ENCODE peak calls at places on chromosomes 6 and 20, in seven cellular contexts. F, C, G, T, X, L and P are unnamed samples.

GRCh38 chr6:45535933-45536332 is 158.2 kb upstream of the SUPT3H start:
- DNase-seq in G (no peak), F (no peak), T (no peak), X (no peak), C (no peak), L (no peak), P (no peak)

GRCh38 chr6:6351626-6352025 is 31.2 kb upstream of the F13A1 start:
- DNase-seq in F (no peak), G (no peak), T (no peak), C (no peak), X (no peak), L (no peak), P (peak)

GRCh38 chr6:150600302-150601017 is 775 bp downstream of the PLEKHG1 start:
- DNase-seq in C (peak), T (peak), L (peak), G (peak), X (no peak), F (peak), P (peak)

GRCh38 chr20:24109008-24109407 is 120.4 kb upstream of the GGTLC1 start:
- DNase-seq in X (no peak), F (no peak), G (no peak), T (no peak), L (no peak), C (no peak), P (peak)

GRCh38 chr6:141212296-141212695 is 920.4 kb upstream of the GJE1 start:
- DNase-seq in F (no peak), G (no peak), C (no peak), X (no peak), T (no peak), L (no peak), P (peak)

GRCh38 chr6:11025911-11026635 is 18.0 kb downstream of the ELOVL2 start:
- DNase-seq in L (no peak), F (no peak), C (no peak), G (no peak), T (peak), X (no peak), P (no peak)

GRCh38 chr20:13868331-13868730 is 83.5 kb downstream of the NDUFAF5 start:
- DNase-seq in T (no peak), C (no peak), G (no peak), F (no peak), X (peak), L (no peak), P (peak)

GRCh38 chr6:99151634-99152344 is 197.7 kb downstream of the FAXC start:
- DNase-seq in C (no peak), X (no peak), T (peak), G (peak), F (peak), L (no peak), P (peak)

GRCh38 chr6:125195526-125195925 is 42.0 kb downstream of the TPD52L1 start:
- DNase-seq in T (no peak), L (no peak), G (no peak), C (no peak), F (no peak), X (no peak), P (no peak)

GRCh38 chr6:1756472-1757129 is 146.9 kb downstream of the FOXC1 start:
- DNase-seq in F (no peak), X (no peak), G (peak), T (no peak), C (no peak), L (no peak), P (no peak)

GRCh38 chr6:37125779-37126553 is 44.0 kb upstream of the PIM1 start:
- DNase-seq in T (peak), X (no peak), G (no peak), C (no peak), L (no peak), F (no peak), P (no peak)

GRCh38 chr6:160042788-160043301 is 74.0 kb downstream of the IGF2R start:
- DNase-seq in G (no peak), L (no peak), T (no peak), X (peak), C (no peak), F (no peak), P (peak)

GRCh38 chr6:72212686-72213085 is 326.3 kb downstream of the RIMS1 start:
- DNase-seq in C (no peak), T (no peak), L (no peak), F (no peak), X (no peak), G (no peak), P (no peak)

GRCh38 chr20:45450097-45450818 is 19.3 kb upstream of the WFDC2 start:
- DNase-seq in F (no peak), X (peak), C (no peak), L (no peak), G (no peak), T (no peak), P (peak)

GRCh38 chr6:155486795-155487294 is 31.2 kb upstream of the NOX3 start:
- DNase-seq in X (no peak), C (no peak), L (no peak), T (no peak), G (no peak), F (no peak), P (no peak)